ENCODE peak calls at places on chromosome 20, in nine cellular contexts. U is AG09319; R is ovary; K is adrenal gland; H is MCF 10A; O is CD8-positive, alpha-beta T cell; J is A549; T is GM10248; M is B cell. S is an unnamed sample.

GRCh38 chr20:38202153-38202981 is 37.3 kb upstream of the TGM2 start:
- DNase-seq in R (no peak), O (no peak), U (no peak), H (no peak), J (no peak), K (no peak), T (no peak), M (no peak), S (no peak)

GRCh38 chr20:63702036-63702665 is 5.6 kb downstream of the ARFRP1 start:
- DNase-seq in J (no peak), H (no peak), M (no peak), R (peak), K (no peak), O (no peak), U (no peak), T (no peak), S (no peak)

GRCh38 chr20:17969884-17970409 is 1.1 kb downstream of the MGME1 start:
- DNase-seq in J (peak), M (peak), K (peak), O (no peak), T (peak), R (no peak), U (no peak), H (peak), S (peak)

GRCh38 chr20:60268502-60268901 is 310.3 kb downstream of the CDH26 start:
- DNase-seq in K (no peak), U (no peak), J (no peak), T (no peak), H (no peak), M (no peak), R (no peak), O (no peak), S (no peak)

GRCh38 chr20:24948939-24949679 is at the start of gene CST7:
- DNase-seq in H (no peak), R (no peak), U (no peak), J (no peak), K (no peak), O (peak), M (no peak), T (peak), S (no peak)

GRCh38 chr20:46482864-46483263 is 30.5 kb downstream of the ZNF334 start:
- DNase-seq in M (no peak), R (no peak), J (no peak), K (no peak), U (no peak), H (no peak), T (no peak), O (no peak), S (no peak)

GRCh38 chr20:24157213-24157612 is 168.6 kb upstream of the GGTLC1 start:
- DNase-seq in R (no peak), O (peak), J (no peak), M (no peak), H (no peak), K (no peak), T (no peak), U (no peak), S (no peak)

GRCh38 chr20:63290677-63291472 is 2.1 kb upstream of the COL20A1 start:
- DNase-seq in O (peak), M (peak), H (peak), J (peak), K (peak), U (no peak), R (no peak), T (peak), S (peak)

GRCh38 chr20:62623488-62624324 is 18.6 kb upstream of the SLCO4A1 start:
- DNase-seq in K (peak), H (peak), J (peak), R (peak), T (peak), O (peak), M (peak), U (peak), S (peak)

GRCh38 chr20:58169441-58169840 is 59.0 kb downstream of the ANKRD60 start:
- DNase-seq in R (no peak), O (no peak), T (no peak), U (no peak), M (no peak), K (no peak), H (no peak), J (no peak), S (no peak)

GRCh38 chr20:50987493-50988210 is 29.0 kb downstream of the MOCS3 start:
- DNase-seq in H (peak), M (peak), R (peak), U (peak), J (peak), T (peak), K (peak), O (peak), S (peak)

GRCh38 chr20:32018269-32019155 is 8.3 kb downstream of the CCM2L start:
- DNase-seq in H (peak), J (peak), O (peak), R (peak), T (peak), M (peak), U (no peak), K (peak), S (peak)

GRCh38 chr20:10581823-10582222 is 92.0 kb downstream of the JAG1 start:
- DNase-seq in R (no peak), H (no peak), U (no peak), M (no peak), K (no peak), O (no peak), J (no peak), T (no peak), S (no peak)

GRCh38 chr20:54345301-54345724 is 130.1 kb upstream of the DOK5 start:
- DNase-seq in H (peak), O (no peak), M (no peak), T (no peak), R (no peak), U (peak), K (no peak), J (peak), S (no peak)

GRCh38 chr20:18511566-18511965 is 3.8 kb downstream of the SEC23B start:
- DNase-seq in H (no peak), O (no peak), M (no peak), J (no peak), U (no peak), T (no peak), R (no peak), K (no peak), S (no peak)

GRCh38 chr20:50111120-50111828 is 1.7 kb downstream of the UBE2V1 start:
- DNase-seq in H (peak), U (no peak), R (no peak), J (no peak), O (no peak), T (no peak), M (no peak), K (peak), S (no peak)

GRCh38 chr20:50762045-50762422 is 30.7 kb downstream of the PARD6B start:
- DNase-seq in M (no peak), O (no peak), U (no peak), T (no peak), J (no peak), H (no peak), K (peak), R (no peak), S (no peak)

GRCh38 chr20:17419459-17419858 is 111.7 kb downstream of the BFSP1 start:
- DNase-seq in M (no peak), R (no peak), O (no peak), T (no peak), H (no peak), J (no peak), U (no peak), K (no peak), S (no peak)

GRCh38 chr20:37408202-37408929 is 62.4 kb downstream of the SRC start:
- DNase-seq in H (no peak), R (no peak), J (no peak), K (no peak), O (no peak), T (no peak), M (no peak), U (no peak), S (no peak)

GRCh38 chr20:17493173-17493572 is 38.0 kb downstream of the BFSP1 start:
- DNase-seq in R (no peak), K (no peak), M (no peak), T (no peak), H (no peak), U (no peak), O (no peak), J (no peak), S (no peak)

GRCh38 chr20:24473435-24473834 is 4.0 kb downstream of the SYNDIG1 start:
- DNase-seq in K (no peak), R (no peak), U (no peak), O (no peak), H (no peak), J (no peak), M (no peak), T (no peak), S (no peak)

GRCh38 chr20:64037498-64038213 is 1.7 kb downstream of the C20orf204 start:
- DNase-seq in K (no peak), O (no peak), J (no peak), M (peak), T (peak), U (no peak), R (no peak), H (no peak), S (no peak)

GRCh38 chr20:37954626-37955025 is 51.7 kb downstream of the VSTM2L start:
- DNase-seq in U (no peak), K (no peak), J (no peak), T (no peak), O (no peak), R (no peak), M (no peak), H (no peak), S (no peak)

GRCh38 chr20:19974621-19975435 is 42.3 kb upstream of the NAA20 start:
- DNase-seq in R (peak), H (peak), T (no peak), J (peak), M (no peak), U (peak), K (peak), O (no peak), S (no peak)

GRCh38 chr20:6381887-6382286 is 259.1 kb upstream of the FERMT1 start:
- DNase-seq in H (peak), J (no peak), T (no peak), R (no peak), K (no peak), O (no peak), U (no peak), M (no peak), S (peak)

GRCh38 chr20:24658920-24659660 is 189.7 kb downstream of the SYNDIG1 start:
- DNase-seq in O (no peak), U (no peak), M (no peak), R (no peak), H (no peak), K (no peak), J (no peak), T (no peak), S (no peak)

GRCh38 chr20:46316984-46317684 is 8.8 kb upstream of the CDH22 start:
- DNase-seq in M (no peak), K (no peak), J (no peak), H (no peak), O (no peak), U (no peak), R (no peak), T (no peak), S (no peak)

GRCh38 chr20:49973964-49974363 is 8.8 kb upstream of the SNAI1 start:
- DNase-seq in T (no peak), K (no peak), M (no peak), U (no peak), H (no peak), O (no peak), J (no peak), R (no peak), S (no peak)

GRCh38 chr20:42379385-42379784 is 761.2 kb upstream of the CHD6 start:
- DNase-seq in O (no peak), H (no peak), K (no peak), T (no peak), U (no peak), M (no peak), J (no peak), R (no peak), S (no peak)

GRCh38 chr20:51458751-51459439 is 83.6 kb downstream of the NFATC2 start:
- DNase-seq in H (no peak), O (no peak), M (no peak), U (no peak), T (no peak), R (peak), J (no peak), K (no peak), S (no peak)

GRCh38 chr20:4156411-4156810 is 141.1 kb upstream of the RNF24 start:
- DNase-seq in H (peak), U (no peak), T (no peak), K (no peak), O (no peak), R (no peak), M (no peak), J (no peak), S (no peak)

GRCh38 chr20:56627122-56628014 is 1.7 kb upstream of the TFAP2C start:
- DNase-seq in R (no peak), J (no peak), H (no peak), O (no peak), U (no peak), T (no peak), K (no peak), M (no peak), S (peak)

GRCh38 chr20:56628015-56628872 is 862 bp upstream of the TFAP2C start:
- DNase-seq in J (peak), H (no peak), O (no peak), R (no peak), U (no peak), K (no peak), T (no peak), M (no peak), S (peak)

GRCh38 chr20:56624786-56625681 is 4.1 kb upstream of the TFAP2C start:
- DNase-seq in H (no peak), M (no peak), T (no peak), K (no peak), J (no peak), U (no peak), O (no peak), R (no peak), S (peak)

GRCh38 chr20:56625837-56626236 is 3.3 kb upstream of the TFAP2C start:
- DNase-seq in H (no peak), K (no peak), M (no peak), J (no peak), T (no peak), U (no peak), R (no peak), O (no peak), S (no peak)

GRCh38 chr20:56626367-56627121 is 2.6 kb upstream of the TFAP2C start:
- DNase-seq in U (no peak), K (no peak), H (no peak), M (no peak), O (no peak), R (no peak), J (peak), T (no peak), S (peak)
- TF ChIP-seq CTCF in U (peak), K (no peak), H (peak), M (no peak), O (no peak), R (no peak), J (peak), T (no peak), S (peak)

GRCh38 chr20:23078351-23078993 is 7.7 kb downstream of the CD93 start:
- DNase-seq in M (no peak), T (no peak), U (peak), K (no peak), O (no peak), R (no peak), J (no peak), H (peak), S (no peak)

GRCh38 chr20:23078994-23079364 is 7.1 kb downstream of the CD93 start:
- DNase-seq in O (no peak), R (peak), H (no peak), T (no peak), J (no peak), M (no peak), K (no peak), U (no peak), S (no peak)

GRCh38 chr20:23072892-23073586 is 13.1 kb downstream of the CD93 start:
- DNase-seq in K (no peak), R (no peak), O (no peak), H (no peak), J (no peak), U (no peak), T (no peak), M (no peak), S (no peak)

GRCh38 chr20:23077277-23077676 is 8.8 kb downstream of the CD93 start:
- DNase-seq in H (no peak), M (no peak), K (no peak), O (no peak), T (no peak), R (no peak), J (no peak), U (no peak), S (no peak)

DNA sequence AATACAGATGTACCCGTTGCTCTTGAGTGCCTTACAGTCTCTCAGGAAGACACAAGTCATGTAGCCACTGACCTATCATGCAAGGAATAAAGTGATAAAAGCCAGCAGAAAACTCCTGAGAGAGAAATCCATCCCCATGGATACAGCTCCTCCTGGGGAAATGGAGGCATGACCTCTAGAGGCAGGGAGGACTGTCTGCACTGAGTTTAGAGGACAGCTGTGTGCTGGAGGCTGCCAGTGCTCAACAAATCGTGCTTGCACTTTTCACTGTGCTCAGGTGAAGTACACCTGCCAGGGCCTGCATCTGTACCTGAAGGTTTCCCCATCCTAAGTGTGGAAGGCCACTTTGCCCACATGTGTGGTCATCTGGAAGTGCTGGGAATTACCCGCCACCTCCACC is 12.1 kb downstream of the CD93 start:
- DNase-seq in T (no peak), K (no peak), R (no peak), H (no peak), O (no peak), U (no peak), M (no peak), J (no peak), S (no peak)
- TF ChIP-seq CTCF in T (no peak), K (no peak), R (no peak), H (no peak), O (no peak), U (no peak), M (no peak), J (no peak), S (no peak)

GRCh38 chr20:36305602-36306556 is at the start of gene DLGAP4:
- DNase-seq in K (no peak), M (no peak), O (no peak), U (no peak), J (no peak), H (no peak), T (peak), R (no peak), S (no peak)
- TF ChIP-seq CTCF in K (no peak), M (no peak), O (no peak), U (no peak), J (no peak), H (no peak), T (no peak), R (no peak), S (no peak)

DNA sequence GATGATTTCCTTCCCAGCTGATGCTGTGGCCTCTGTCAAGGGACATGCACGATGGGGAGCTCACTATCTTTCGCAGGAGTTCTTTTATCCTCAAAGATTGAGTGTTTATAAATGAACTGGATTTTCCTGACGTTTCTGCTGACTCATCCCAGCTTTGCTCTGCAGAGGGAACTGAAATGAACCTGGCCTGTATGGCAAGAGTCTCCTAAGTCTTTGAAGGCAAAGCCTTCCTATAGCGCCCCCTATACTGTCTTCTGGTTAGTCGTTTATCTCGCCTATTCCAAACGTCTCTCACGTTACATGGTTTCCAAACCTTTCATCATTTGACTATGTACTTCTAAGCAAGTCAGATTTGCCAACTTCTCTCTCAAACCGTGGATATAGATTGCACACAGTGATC is 565.3 kb downstream of the KIF16B start:
- DNase-seq in T (no peak), R (no peak), M (no peak), J (no peak), H (no peak), O (no peak), U (no peak), K (no peak), S (no peak)
- TF ChIP-seq CTCF in T (no peak), R (no peak), M (no peak), J (no peak), H (no peak), O (no peak), U (no peak), K (no peak), S (no peak)

S was measured in endothelial cell.